ENCODE peak calls at places on chromosome 15, in seven cellular contexts. One of them, this sample, is unnamed.
A peak's percentile ranks its signal among the peaks of the same experiment; 100 is the strongest.

GRCh38 chr15:77036537-77037474 is 34.1 kb downstream of the TSPAN3 start:
- DNase-seq in left ventricle myocardium inferior: no peak
- DNase-seq in stimulated activated naive CD8-positive, alpha-beta T cell treated with anti-CD3 and anti-CD28 coated beads, Interleukin-15, amount 100 ng/mL, for 72 hours: peak; percentile 11
- DNase-seq in GM04504: no peak
- DNase-seq in HT1080: no peak
- DNase-seq in progenitor cell of endocrine pancreas: no peak
- DNase-seq in substantia nigra: no peak
- DNase-seq in this sample: no peak

GRCh38 chr15:99085413-99086326 is 19.2 kb upstream of the SYNM start:
- DNase-seq in stimulated activated naive CD8-positive, alpha-beta T cell treated with anti-CD3 and anti-CD28 coated beads, Interleukin-15, amount 100 ng/mL, for 72 hours: no peak
- DNase-seq in left ventricle myocardium inferior: no peak
- DNase-seq in HT1080: no peak
- DNase-seq in progenitor cell of endocrine pancreas: no peak
- DNase-seq in substantia nigra: no peak
- DNase-seq in GM04504: peak; percentile 31
- DNase-seq in this sample: peak; percentile 77

GRCh38 chr15:53307952-53308624 is 451.4 kb downstream of the WDR72 start:
- DNase-seq in progenitor cell of endocrine pancreas: no peak
- DNase-seq in stimulated activated naive CD8-positive, alpha-beta T cell treated with anti-CD3 and anti-CD28 coated beads, Interleukin-15, amount 100 ng/mL, for 72 hours: no peak
- DNase-seq in GM04504: no peak
- DNase-seq in HT1080: peak; percentile 53
- DNase-seq in left ventricle myocardium inferior: no peak
- DNase-seq in substantia nigra: no peak
- DNase-seq in this sample: no peak

GRCh38 chr15:79078763-79079395 is 11.7 kb downstream of the RASGRF1 start:
- DNase-seq in GM04504: no peak
- DNase-seq in progenitor cell of endocrine pancreas: no peak
- DNase-seq in left ventricle myocardium inferior: no peak
- DNase-seq in HT1080: peak; percentile 13
- DNase-seq in substantia nigra: no peak
- DNase-seq in stimulated activated naive CD8-positive, alpha-beta T cell treated with anti-CD3 and anti-CD28 coated beads, Interleukin-15, amount 100 ng/mL, for 72 hours: no peak
- DNase-seq in this sample: no peak

GRCh38 chr15:29849218-29849617 is 26.9 kb upstream of the TJP1 start:
- DNase-seq in left ventricle myocardium inferior: no peak
- DNase-seq in GM04504: no peak
- DNase-seq in HT1080: peak; percentile 48
- DNase-seq in progenitor cell of endocrine pancreas: no peak
- DNase-seq in stimulated activated naive CD8-positive, alpha-beta T cell treated with anti-CD3 and anti-CD28 coated beads, Interleukin-15, amount 100 ng/mL, for 72 hours: no peak
- DNase-seq in substantia nigra: no peak
- DNase-seq in this sample: no peak

GRCh38 chr15:60000113-60000823 is 3.8 kb upstream of the FOXB1 start:
- DNase-seq in HT1080: no peak
- DNase-seq in GM04504: no peak
- DNase-seq in progenitor cell of endocrine pancreas: no peak
- DNase-seq in stimulated activated naive CD8-positive, alpha-beta T cell treated with anti-CD3 and anti-CD28 coated beads, Interleukin-15, amount 100 ng/mL, for 72 hours: no peak
- DNase-seq in substantia nigra: no peak
- DNase-seq in left ventricle myocardium inferior: no peak
- DNase-seq in this sample: no peak

GRCh38 chr15:78637776-78638435 is 3.1 kb downstream of the CHRNB4 start:
- DNase-seq in GM04504: no peak
- DNase-seq in stimulated activated naive CD8-positive, alpha-beta T cell treated with anti-CD3 and anti-CD28 coated beads, Interleukin-15, amount 100 ng/mL, for 72 hours: no peak
- DNase-seq in left ventricle myocardium inferior: no peak
- DNase-seq in progenitor cell of endocrine pancreas: no peak
- DNase-seq in HT1080: no peak
- DNase-seq in substantia nigra: no peak
- DNase-seq in this sample: no peak

GRCh38 chr15:56098230-56098899 is 105.0 kb upstream of the NEDD4 start:
- DNase-seq in HT1080: no peak
- DNase-seq in left ventricle myocardium inferior: no peak
- DNase-seq in progenitor cell of endocrine pancreas: no peak
- DNase-seq in GM04504: no peak
- DNase-seq in stimulated activated naive CD8-positive, alpha-beta T cell treated with anti-CD3 and anti-CD28 coated beads, Interleukin-15, amount 100 ng/mL, for 72 hours: no peak
- DNase-seq in substantia nigra: no peak
- DNase-seq in this sample: no peak

GRCh38 chr15:74616020-74616939 is 644 bp downstream of the CLK3 start:
- DNase-seq in left ventricle myocardium inferior: peak; percentile 81
- DNase-seq in HT1080: peak; percentile 66
- DNase-seq in substantia nigra: peak; percentile 24
- DNase-seq in progenitor cell of endocrine pancreas: no peak
- DNase-seq in GM04504: peak; percentile 38
- DNase-seq in stimulated activated naive CD8-positive, alpha-beta T cell treated with anti-CD3 and anti-CD28 coated beads, Interleukin-15, amount 100 ng/mL, for 72 hours: peak; percentile 61
- DNase-seq in this sample: peak; percentile 63

GRCh38 chr15:88066758-88067157 is 189.8 kb downstream of the NTRK3 start:
- DNase-seq in progenitor cell of endocrine pancreas: no peak
- DNase-seq in substantia nigra: no peak
- DNase-seq in left ventricle myocardium inferior: no peak
- DNase-seq in stimulated activated naive CD8-positive, alpha-beta T cell treated with anti-CD3 and anti-CD28 coated beads, Interleukin-15, amount 100 ng/mL, for 72 hours: no peak
- DNase-seq in HT1080: peak; percentile 11
- DNase-seq in GM04504: no peak
- DNase-seq in this sample: no peak

GRCh38 chr15:49235446-49236207 is 65.6 kb downstream of the GALK2 start:
- DNase-seq in GM04504: peak; percentile 83
- DNase-seq in left ventricle myocardium inferior: peak; percentile 19
- DNase-seq in substantia nigra: peak; percentile 7
- DNase-seq in progenitor cell of endocrine pancreas: peak; percentile 28
- DNase-seq in stimulated activated naive CD8-positive, alpha-beta T cell treated with anti-CD3 and anti-CD28 coated beads, Interleukin-15, amount 100 ng/mL, for 72 hours: peak; percentile 47
- DNase-seq in HT1080: peak; percentile 80
- DNase-seq in this sample: peak; percentile 95

GRCh38 chr15:41080144-41080543 is 35.9 kb downstream of the INO80 start:
- DNase-seq in left ventricle myocardium inferior: no peak
- DNase-seq in stimulated activated naive CD8-positive, alpha-beta T cell treated with anti-CD3 and anti-CD28 coated beads, Interleukin-15, amount 100 ng/mL, for 72 hours: no peak
- DNase-seq in GM04504: no peak
- DNase-seq in progenitor cell of endocrine pancreas: no peak
- DNase-seq in HT1080: no peak
- DNase-seq in substantia nigra: no peak
- DNase-seq in this sample: no peak

GRCh38 chr15:25333049-25333448 is 105.8 kb downstream of the UBE3A start:
- DNase-seq in substantia nigra: no peak
- DNase-seq in left ventricle myocardium inferior: no peak
- DNase-seq in stimulated activated naive CD8-positive, alpha-beta T cell treated with anti-CD3 and anti-CD28 coated beads, Interleukin-15, amount 100 ng/mL, for 72 hours: no peak
- DNase-seq in GM04504: no peak
- DNase-seq in HT1080: no peak
- DNase-seq in progenitor cell of endocrine pancreas: no peak
- DNase-seq in this sample: no peak

GRCh38 chr15:88800026-88800425 is 3.2 kb upstream of the ACAN start:
- DNase-seq in progenitor cell of endocrine pancreas: no peak
- DNase-seq in substantia nigra: no peak
- DNase-seq in HT1080: peak; percentile 83
- DNase-seq in left ventricle myocardium inferior: no peak
- DNase-seq in stimulated activated naive CD8-positive, alpha-beta T cell treated with anti-CD3 and anti-CD28 coated beads, Interleukin-15, amount 100 ng/mL, for 72 hours: no peak
- DNase-seq in GM04504: peak; percentile 17
- DNase-seq in this sample: peak; percentile 33

GRCh38 chr15:67024322-67024997 is 40.9 kb upstream of the SMAD3 start:
- DNase-seq in substantia nigra: no peak
- DNase-seq in left ventricle myocardium inferior: peak; percentile 71
- DNase-seq in progenitor cell of endocrine pancreas: no peak
- DNase-seq in HT1080: peak; percentile 92
- DNase-seq in stimulated activated naive CD8-positive, alpha-beta T cell treated with anti-CD3 and anti-CD28 coated beads, Interleukin-15, amount 100 ng/mL, for 72 hours: peak; percentile 54
- DNase-seq in GM04504: peak; percentile 92
- DNase-seq in this sample: peak; percentile 95

GRCh38 chr15:44729394-44729913 is 6.9 kb upstream of the TRIM69 start:
- DNase-seq in substantia nigra: peak; percentile 84
- DNase-seq in GM04504: no peak
- DNase-seq in HT1080: no peak
- DNase-seq in progenitor cell of endocrine pancreas: no peak
- DNase-seq in stimulated activated naive CD8-positive, alpha-beta T cell treated with anti-CD3 and anti-CD28 coated beads, Interleukin-15, amount 100 ng/mL, for 72 hours: peak; percentile 66
- DNase-seq in left ventricle myocardium inferior: no peak
- DNase-seq in this sample: peak; percentile 40

GRCh38 chr15:60301024-60301423 is 96.8 kb downstream of the ANXA2 start:
- DNase-seq in GM04504: no peak
- DNase-seq in substantia nigra: no peak
- DNase-seq in progenitor cell of endocrine pancreas: no peak
- DNase-seq in left ventricle myocardium inferior: no peak
- DNase-seq in stimulated activated naive CD8-positive, alpha-beta T cell treated with anti-CD3 and anti-CD28 coated beads, Interleukin-15, amount 100 ng/mL, for 72 hours: no peak
- DNase-seq in HT1080: peak; percentile 72
- DNase-seq in this sample: peak; percentile 12

GRCh38 chr15:87207945-87208580 is 1048.5 kb downstream of the NTRK3 start:
- DNase-seq in left ventricle myocardium inferior: no peak
- DNase-seq in GM04504: peak; percentile 34
- DNase-seq in progenitor cell of endocrine pancreas: no peak
- DNase-seq in stimulated activated naive CD8-positive, alpha-beta T cell treated with anti-CD3 and anti-CD28 coated beads, Interleukin-15, amount 100 ng/mL, for 72 hours: no peak
- DNase-seq in substantia nigra: no peak
- DNase-seq in HT1080: peak; percentile 88
- DNase-seq in this sample: peak; percentile 3

GRCh38 chr15:64667736-64668161 is 107.6 kb downstream of the RBPMS2 start:
- DNase-seq in substantia nigra: no peak
- DNase-seq in GM04504: peak; percentile 20
- DNase-seq in stimulated activated naive CD8-positive, alpha-beta T cell treated with anti-CD3 and anti-CD28 coated beads, Interleukin-15, amount 100 ng/mL, for 72 hours: no peak
- DNase-seq in left ventricle myocardium inferior: no peak
- DNase-seq in HT1080: peak; percentile 43
- DNase-seq in progenitor cell of endocrine pancreas: no peak
- DNase-seq in this sample: peak; percentile 33

GRCh38 chr15:66907826-66908502 is 157.4 kb upstream of the SMAD3 start:
- DNase-seq in substantia nigra: no peak
- DNase-seq in stimulated activated naive CD8-positive, alpha-beta T cell treated with anti-CD3 and anti-CD28 coated beads, Interleukin-15, amount 100 ng/mL, for 72 hours: no peak
- DNase-seq in left ventricle myocardium inferior: peak; percentile 50
- DNase-seq in GM04504: no peak
- DNase-seq in progenitor cell of endocrine pancreas: no peak
- DNase-seq in HT1080: no peak
- DNase-seq in this sample: no peak

GRCh38 chr15:89502867-89503595 is 6.6 kb upstream of the RHCG start:
- DNase-seq in GM04504: no peak
- DNase-seq in HT1080: no peak
- DNase-seq in substantia nigra: no peak
- DNase-seq in stimulated activated naive CD8-positive, alpha-beta T cell treated with anti-CD3 and anti-CD28 coated beads, Interleukin-15, amount 100 ng/mL, for 72 hours: no peak
- DNase-seq in progenitor cell of endocrine pancreas: no peak
- DNase-seq in left ventricle myocardium inferior: no peak
- DNase-seq in this sample: no peak

GRCh38 chr15:36370051-36370734 is 209.2 kb upstream of the CDIN1 start:
- DNase-seq in GM04504: no peak
- DNase-seq in progenitor cell of endocrine pancreas: no peak
- DNase-seq in HT1080: no peak
- DNase-seq in substantia nigra: no peak
- DNase-seq in stimulated activated naive CD8-positive, alpha-beta T cell treated with anti-CD3 and anti-CD28 coated beads, Interleukin-15, amount 100 ng/mL, for 72 hours: no peak
- DNase-seq in left ventricle myocardium inferior: no peak
- DNase-seq in this sample: peak; percentile 11

GRCh38 chr15:57537072-57537471 is 54.6 kb upstream of the MYZAP start:
- DNase-seq in HT1080: peak; percentile 96
- DNase-seq in substantia nigra: no peak
- DNase-seq in left ventricle myocardium inferior: no peak
- DNase-seq in progenitor cell of endocrine pancreas: no peak
- DNase-seq in stimulated activated naive CD8-positive, alpha-beta T cell treated with anti-CD3 and anti-CD28 coated beads, Interleukin-15, amount 100 ng/mL, for 72 hours: no peak
- DNase-seq in GM04504: peak; percentile 73
- DNase-seq in this sample: peak; percentile 83

GRCh38 chr15:50280271-50280670 is 14.7 kb upstream of the HDC start:
- DNase-seq in stimulated activated naive CD8-positive, alpha-beta T cell treated with anti-CD3 and anti-CD28 coated beads, Interleukin-15, amount 100 ng/mL, for 72 hours: no peak
- DNase-seq in GM04504: no peak
- DNase-seq in left ventricle myocardium inferior: no peak
- DNase-seq in HT1080: peak; percentile 38
- DNase-seq in substantia nigra: no peak
- DNase-seq in progenitor cell of endocrine pancreas: no peak
- DNase-seq in this sample: no peak

GRCh38 chr15:95269247-95270155 is 1038.1 kb downstream of the MCTP2 start:
- DNase-seq in substantia nigra: no peak
- DNase-seq in progenitor cell of endocrine pancreas: no peak
- DNase-seq in GM04504: no peak
- DNase-seq in HT1080: no peak
- DNase-seq in stimulated activated naive CD8-positive, alpha-beta T cell treated with anti-CD3 and anti-CD28 coated beads, Interleukin-15, amount 100 ng/mL, for 72 hours: no peak
- DNase-seq in left ventricle myocardium inferior: no peak
- DNase-seq in this sample: no peak

GRCh38 chr15:41597787-41598186 is 38.8 kb downstream of the TYRO3 start:
- DNase-seq in HT1080: no peak
- DNase-seq in substantia nigra: no peak
- DNase-seq in stimulated activated naive CD8-positive, alpha-beta T cell treated with anti-CD3 and anti-CD28 coated beads, Interleukin-15, amount 100 ng/mL, for 72 hours: no peak
- DNase-seq in left ventricle myocardium inferior: no peak
- DNase-seq in GM04504: no peak
- DNase-seq in progenitor cell of endocrine pancreas: no peak
- DNase-seq in this sample: no peak

GRCh38 chr15:46751303-46751702 is 966.0 kb upstream of the SEMA6D start:
- DNase-seq in left ventricle myocardium inferior: no peak
- DNase-seq in progenitor cell of endocrine pancreas: no peak
- DNase-seq in substantia nigra: no peak
- DNase-seq in GM04504: no peak
- DNase-seq in stimulated activated naive CD8-positive, alpha-beta T cell treated with anti-CD3 and anti-CD28 coated beads, Interleukin-15, amount 100 ng/mL, for 72 hours: no peak
- DNase-seq in HT1080: no peak
- DNase-seq in this sample: no peak

GRCh38 chr15:62495670-62496328 is 330.7 kb upstream of the C2CD4B start:
- DNase-seq in left ventricle myocardium inferior: peak; percentile 36
- DNase-seq in progenitor cell of endocrine pancreas: no peak
- DNase-seq in substantia nigra: no peak
- DNase-seq in stimulated activated naive CD8-positive, alpha-beta T cell treated with anti-CD3 and anti-CD28 coated beads, Interleukin-15, amount 100 ng/mL, for 72 hours: no peak
- DNase-seq in HT1080: peak; percentile 66
- DNase-seq in GM04504: peak; percentile 94
- DNase-seq in this sample: peak; percentile 97

GRCh38 chr15:39857132-39857531 is 62.9 kb downstream of the GPR176 start:
- DNase-seq in HT1080: no peak
- DNase-seq in stimulated activated naive CD8-positive, alpha-beta T cell treated with anti-CD3 and anti-CD28 coated beads, Interleukin-15, amount 100 ng/mL, for 72 hours: no peak
- DNase-seq in progenitor cell of endocrine pancreas: no peak
- DNase-seq in left ventricle myocardium inferior: no peak
- DNase-seq in substantia nigra: no peak
- DNase-seq in GM04504: no peak
- DNase-seq in this sample: no peak

GRCh38 chr15:63349156-63349555 is 32.5 kb downstream of the CA12 start:
- DNase-seq in GM04504: no peak
- DNase-seq in substantia nigra: no peak
- DNase-seq in stimulated activated naive CD8-positive, alpha-beta T cell treated with anti-CD3 and anti-CD28 coated beads, Interleukin-15, amount 100 ng/mL, for 72 hours: no peak
- DNase-seq in left ventricle myocardium inferior: no peak
- DNase-seq in HT1080: peak; percentile 27
- DNase-seq in progenitor cell of endocrine pancreas: no peak
- DNase-seq in this sample: peak; percentile 45

GRCh38 chr15:68749365-68750141 is 71.1 kb downstream of the ANP32A start:
- DNase-seq in left ventricle myocardium inferior: no peak
- DNase-seq in GM04504: peak; percentile 24
- DNase-seq in progenitor cell of endocrine pancreas: no peak
- DNase-seq in HT1080: no peak
- DNase-seq in substantia nigra: no peak
- DNase-seq in stimulated activated naive CD8-positive, alpha-beta T cell treated with anti-CD3 and anti-CD28 coated beads, Interleukin-15, amount 100 ng/mL, for 72 hours: no peak
- DNase-seq in this sample: peak; percentile 24

GRCh38 chr15:52139599-52140462 is 27.3 kb upstream of the BCL2L10 start:
- DNase-seq in HT1080: peak; percentile 62
- DNase-seq in stimulated activated naive CD8-positive, alpha-beta T cell treated with anti-CD3 and anti-CD28 coated beads, Interleukin-15, amount 100 ng/mL, for 72 hours: peak; percentile 57
- DNase-seq in substantia nigra: peak; percentile 58
- DNase-seq in progenitor cell of endocrine pancreas: peak; percentile 45
- DNase-seq in GM04504: peak; percentile 55
- DNase-seq in left ventricle myocardium inferior: peak; percentile 66
- DNase-seq in this sample: peak; percentile 74

GRCh38 chr15:31381801-31382692 is 55.4 kb downstream of the KLF13 start:
- DNase-seq in stimulated activated naive CD8-positive, alpha-beta T cell treated with anti-CD3 and anti-CD28 coated beads, Interleukin-15, amount 100 ng/mL, for 72 hours: no peak
- DNase-seq in GM04504: no peak
- DNase-seq in HT1080: no peak
- DNase-seq in left ventricle myocardium inferior: peak; percentile 13
- DNase-seq in progenitor cell of endocrine pancreas: no peak
- DNase-seq in substantia nigra: no peak
- DNase-seq in this sample: no peak

GRCh38 chr15:52790166-52790708 is at the start of gene ONECUT1:
- DNase-seq in left ventricle myocardium inferior: peak; percentile 42
- DNase-seq in GM04504: no peak
- DNase-seq in progenitor cell of endocrine pancreas: peak; percentile 83
- DNase-seq in stimulated activated naive CD8-positive, alpha-beta T cell treated with anti-CD3 and anti-CD28 coated beads, Interleukin-15, amount 100 ng/mL, for 72 hours: peak; percentile 48
- DNase-seq in substantia nigra: peak; percentile 18
- DNase-seq in HT1080: no peak
- DNase-seq in this sample: peak; percentile 8

This sample was measured in fibroblast of mammary gland.